ENCODE peak calls at places on chromosome 14, in four cellular contexts. A, K, H and B are unnamed samples.

GRCh38 chr14:22610931-22611330 is 12.8 kb downstream of the ABHD4 start:
- DNase-seq in A (no peak), K (no peak), H (no peak), B (no peak)

GRCh38 chr14:50523271-50524041 is 8.9 kb downstream of the MAP4K5 start:
- DNase-seq in A (no peak), K (no peak), H (no peak), B (no peak)

GRCh38 chr14:61218765-61219164 is 62.4 kb downstream of the TMEM30B start:
- DNase-seq in A (no peak), K (no peak), H (no peak), B (no peak)

GRCh38 chr14:53011053-53011462 is 60.2 kb upstream of the FERMT2 start:
- DNase-seq in A (peak), K (no peak), H (peak), B (no peak)

GRCh38 chr14:52000019-52000582 is 10.8 kb downstream of the RTRAF start:
- DNase-seq in A (no peak), K (no peak), H (no peak), B (no peak)

GRCh38 chr14:101933209-101933608 is 31.2 kb upstream of the DYNC1H1 start:
- DNase-seq in A (no peak), K (no peak), H (no peak), B (no peak)

GRCh38 chr14:106024983-106025604 is 498.7 kb downstream of the TMEM121 start:
- DNase-seq in A (no peak), K (no peak), H (no peak), B (no peak)

GRCh38 chr14:51401756-51402155 is 161.7 kb downstream of the TMX1 start:
- DNase-seq in A (no peak), K (no peak), H (no peak), B (no peak)

GRCh38 chr14:105884808-105885281 is 358.5 kb downstream of the TMEM121 start:
- DNase-seq in A (no peak), K (no peak), H (no peak), B (no peak)

GRCh38 chr14:34325493-34325892 is 136.5 kb downstream of the SPTSSA start:
- DNase-seq in A (no peak), K (no peak), H (no peak), B (no peak)

GRCh38 chr14:101001311-101002069 is 98.0 kb upstream of the RTL1 start:
- DNase-seq in A (no peak), K (no peak), H (no peak), B (no peak)

GRCh38 chr14:35826218-35826951 is at the start of gene BRMS1L:
- DNase-seq in A (peak), K (peak), H (peak), B (peak)

GRCh38 chr14:22168092-22168955 is 420.7 kb downstream of the DAD1 start:
- DNase-seq in A (peak), K (no peak), H (no peak), B (no peak)

GRCh38 chr14:72480465-72481243 is 413.2 kb downstream of the DPF3 start:
- DNase-seq in A (no peak), K (peak), H (no peak), B (no peak)

GRCh38 chr14:77098470-77099353 is 654 bp downstream of the CIPC start:
- DNase-seq in A (no peak), K (no peak), H (no peak), B (no peak)

GRCh38 chr14:33229269-33229924 is 290.7 kb downstream of the NPAS3 start:
- DNase-seq in A (no peak), K (no peak), H (no peak), B (no peak)

GRCh38 chr14:89347885-89348284 is 69.1 kb downstream of the FOXN3 start:
- DNase-seq in A (no peak), K (no peak), H (no peak), B (no peak)

GRCh38 chr14:89351364-89351957 is 65.6 kb downstream of the FOXN3 start:
- DNase-seq in A (peak), K (no peak), H (peak), B (no peak)

GRCh38 chr14:89351958-89352404 is 65.1 kb downstream of the FOXN3 start:
- DNase-seq in A (peak), K (no peak), H (no peak), B (no peak)

GRCh38 chr14:89348726-89349125 is 68.3 kb downstream of the FOXN3 start:
- DNase-seq in A (no peak), K (no peak), H (no peak), B (no peak)

GRCh38 chr14:89349196-89350008 is 67.6 kb downstream of the FOXN3 start:
- DNase-seq in A (no peak), K (no peak), H (peak), B (no peak)
- TF ChIP-seq ELF4 in A (no peak), K (no peak), H (no peak), B (no peak)

GRCh38 chr14:104697892-104698583 is 8.6 kb downstream of the INF2 start:
- DNase-seq in A (no peak), K (no peak), H (no peak), B (no peak)
- TF ChIP-seq ELF4 in A (no peak), K (no peak), H (no peak), B (no peak)

GRCh38 chr14:65027127-65027799 is 40.6 kb downstream of the FNTB start:
- DNase-seq in A (no peak), K (no peak), H (no peak), B (no peak)
- TF ChIP-seq ELF4 in A (no peak), K (no peak), H (no peak), B (no peak)

GRCh38 chr14:64997108-64997794 is 10.6 kb downstream of the FNTB start:
- DNase-seq in A (no peak), K (no peak), H (no peak), B (no peak)
- TF ChIP-seq ELF4 in A (no peak), K (no peak), H (no peak), B (no peak)

DNA sequence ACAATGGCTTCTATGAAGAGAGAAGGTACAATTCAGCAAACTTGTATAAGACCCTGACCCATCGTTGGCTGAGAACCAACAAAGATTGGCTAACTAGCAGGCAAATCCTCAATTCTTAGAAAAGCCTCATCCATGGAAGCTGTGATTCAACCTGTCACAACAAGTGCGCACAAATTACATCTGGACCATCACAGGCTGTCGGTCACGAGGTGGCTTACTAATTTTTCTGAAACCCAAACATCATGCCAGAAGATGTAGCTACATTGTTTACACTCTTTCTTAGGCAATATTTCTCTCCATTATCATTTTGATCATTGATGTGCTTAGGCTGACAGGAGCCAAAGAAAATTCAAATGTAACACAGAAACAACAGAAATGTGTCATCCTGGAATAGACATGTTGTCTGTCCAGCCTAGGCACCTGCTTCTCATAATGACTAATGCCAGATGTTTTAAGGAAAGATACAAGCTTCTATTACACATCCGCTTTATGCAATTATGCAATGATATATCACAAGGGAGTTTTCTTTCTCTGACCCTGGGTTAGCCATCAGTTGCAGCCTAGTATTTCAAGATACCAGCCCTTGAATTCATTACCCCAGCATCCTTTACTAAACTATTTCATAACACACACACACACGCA is 92.9 kb upstream of the DIO2 start:
- DNase-seq in A (no peak), K (no peak), H (no peak), B (no peak)
- TF ChIP-seq ELF4 in A (no peak), K (no peak), H (no peak), B (no peak)

GRCh38 chr14:29465095-29465494 is 462.6 kb downstream of the PRKD1 start:
- DNase-seq in A (no peak), K (no peak), H (no peak), B (no peak)
- TF ChIP-seq ELF4 in A (no peak), K (no peak), H (no peak), B (no peak)

GRCh38 chr14:58638231-58639205 is 756 bp downstream of the DACT1 start:
- DNase-seq in A (no peak), K (no peak), H (peak), B (peak)
- TF ChIP-seq ELF4 in A (no peak), K (no peak), H (no peak), B (no peak)

GRCh38 chr14:62885451-62885850 is 159.8 kb downstream of the KCNH5 start:
- DNase-seq in A (no peak), K (no peak), H (no peak), B (no peak)
- TF ChIP-seq ELF4 in A (no peak), K (no peak), H (no peak), B (no peak)

GRCh38 chr14:57578427-57579220 is 85.0 kb upstream of the CCDC198 start:
- DNase-seq in A (no peak), K (no peak), H (no peak), B (no peak)

GRCh38 chr14:57573193-57573592 is 79.5 kb upstream of the CCDC198 start:
- DNase-seq in A (no peak), K (no peak), H (no peak), B (no peak)

GRCh38 chr14:57575482-57575881 is 81.8 kb upstream of the CCDC198 start:
- DNase-seq in A (no peak), K (no peak), H (no peak), B (no peak)

GRCh38 chr14:57576498-57576897 is 82.8 kb upstream of the CCDC198 start:
- DNase-seq in A (no peak), K (no peak), H (no peak), B (no peak)

DNA sequence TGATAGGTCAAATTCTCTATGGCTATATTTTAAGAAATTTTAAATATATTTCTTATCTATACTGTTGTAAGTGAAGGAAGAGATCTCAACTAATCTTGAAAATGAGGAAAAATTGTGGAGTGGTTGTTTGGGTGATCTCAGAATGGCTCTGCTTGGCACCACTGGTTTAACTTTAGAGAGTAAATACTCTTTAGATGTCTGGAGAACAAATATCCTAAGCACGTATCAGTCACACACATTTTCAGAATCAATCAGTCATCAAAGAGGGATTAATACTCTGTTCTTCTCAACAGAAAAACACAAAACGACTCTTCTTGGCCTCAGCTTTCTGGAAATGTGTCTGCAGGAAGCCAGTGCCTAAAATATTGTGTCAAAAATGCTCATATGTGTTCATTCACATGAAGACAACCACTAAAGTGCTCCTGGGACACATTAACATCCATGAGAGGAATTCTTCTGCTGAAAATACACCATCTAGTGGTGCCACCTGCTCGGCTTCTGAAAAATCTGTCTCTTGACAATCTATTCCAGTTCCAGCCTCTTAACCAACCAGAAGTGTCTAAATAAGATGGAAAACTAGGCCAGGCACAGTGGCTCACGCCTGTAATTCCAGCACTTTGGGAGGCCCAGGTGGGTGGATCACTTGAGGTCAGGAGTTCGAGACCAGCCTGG is 81.1 kb upstream of the CCDC198 start:
- DNase-seq in A (peak), K (no peak), H (no peak), B (no peak)
- TF ChIP-seq ELF4 in A (no peak), K (no peak), H (no peak), B (no peak)